ENCODE peak calls at places on chromosome 15, in four cellular contexts. K is fibroblast of the aortic adventitia, N is tibial nerve, L is coronary artery. G is an unnamed sample.

GRCh38 chr15:35444557-35445204 is 101.3 kb downstream of the DPH6 start:
- DNase-seq in K (peak), N (no peak), L (no peak), G (no peak)

GRCh38 chr15:66633851-66634250 is 68.1 kb upstream of the LCTL start:
- DNase-seq in L (peak), N (no peak), K (no peak), G (no peak)

GRCh38 chr15:28191832-28192231 is 92.7 kb upstream of the OCA2 start:
- DNase-seq in L (no peak), N (peak), K (peak), G (peak)

GRCh38 chr15:78675206-78675605 is 34.2 kb upstream of the CHRNB4 start:
- DNase-seq in N (no peak), L (no peak), K (no peak), G (no peak)

GRCh38 chr15:71945012-71945411 is 134.7 kb downstream of the NR2E3 start:
- DNase-seq in N (no peak), L (no peak), K (no peak), G (no peak)

GRCh38 chr15:29671308-29671981 is 150.8 kb downstream of the TJP1 start:
- DNase-seq in K (peak), L (no peak), N (no peak), G (no peak)

GRCh38 chr15:90790561-90790960 is 73.4 kb downstream of the BLM start:
- DNase-seq in L (no peak), K (peak), N (no peak), G (no peak)

GRCh38 chr15:69391046-69391757 is 22.9 kb upstream of the KIF23 start:
- DNase-seq in L (peak), N (no peak), K (no peak), G (no peak)

GRCh38 chr15:77634266-77634962 is 1.7 kb upstream of the LINGO1 start:
- DNase-seq in K (peak), N (peak), L (no peak), G (peak)

GRCh38 chr15:67175643-67176071 is 78.8 kb downstream of the AAGAB start:
- DNase-seq in N (peak), L (no peak), K (peak), G (no peak)

GRCh38 chr15:100716456-100717085 is 114.2 kb downstream of the ASB7 start:
- DNase-seq in N (no peak), L (peak), K (no peak), G (no peak)

GRCh38 chr15:78434134-78434533 is 3.9 kb upstream of the IREB2 start:
- DNase-seq in K (no peak), L (peak), N (no peak), G (no peak)

GRCh38 chr15:67685008-67685599 is 140.2 kb upstream of the SKOR1 start:
- DNase-seq in L (no peak), K (peak), N (no peak), G (no peak)

GRCh38 chr15:59172289-59172901 is 34.2 kb upstream of the LDHAL6B start:
- DNase-seq in L (no peak), K (no peak), N (no peak), G (no peak)
- TF ChIP-seq CTCF in L (no peak), K (peak), N (no peak), G (peak)

GRCh38 chr15:75729304-75730069 is 16.8 kb upstream of the CSPG4 start:
- DNase-seq in K (no peak), N (no peak), L (no peak), G (no peak)

GRCh38 chr15:75727031-75727531 is 14.4 kb upstream of the CSPG4 start:
- DNase-seq in N (no peak), K (no peak), L (no peak), G (no peak)

GRCh38 chr15:75725021-75725718 is 12.5 kb upstream of the CSPG4 start:
- DNase-seq in K (no peak), N (no peak), L (no peak), G (no peak)

GRCh38 chr15:75725719-75726607 is 13.3 kb upstream of the CSPG4 start:
- DNase-seq in N (no peak), L (no peak), K (no peak), G (no peak)

GRCh38 chr15:75727851-75728715 is 15.4 kb upstream of the CSPG4 start:
- DNase-seq in K (peak), L (no peak), N (no peak), G (peak)
- TF ChIP-seq CTCF in K (peak), L (no peak), N (peak), G (peak)

GRCh38 chr15:85477730-85478129 is 97.3 kb downstream of the AKAP13 start:
- DNase-seq in K (peak), L (no peak), N (no peak), G (no peak)
- TF ChIP-seq CTCF in K (peak), L (no peak), N (no peak), G (no peak)

GRCh38 chr15:75451674-75452363 is at the start of gene SIN3A:
- DNase-seq in N (peak), L (peak), K (peak), G (peak)

GRCh38 chr15:75452364-75452967 is 976 bp upstream of the SIN3A start:
- DNase-seq in L (peak), K (peak), N (peak), G (peak)

GRCh38 chr15:75454471-75455418 is 3.3 kb upstream of the SIN3A start:
- DNase-seq in N (no peak), K (peak), L (peak), G (peak)

GRCh38 chr15:75453703-75454470 is 2.4 kb upstream of the SIN3A start:
- DNase-seq in K (peak), N (peak), L (peak), G (peak)

DNA sequence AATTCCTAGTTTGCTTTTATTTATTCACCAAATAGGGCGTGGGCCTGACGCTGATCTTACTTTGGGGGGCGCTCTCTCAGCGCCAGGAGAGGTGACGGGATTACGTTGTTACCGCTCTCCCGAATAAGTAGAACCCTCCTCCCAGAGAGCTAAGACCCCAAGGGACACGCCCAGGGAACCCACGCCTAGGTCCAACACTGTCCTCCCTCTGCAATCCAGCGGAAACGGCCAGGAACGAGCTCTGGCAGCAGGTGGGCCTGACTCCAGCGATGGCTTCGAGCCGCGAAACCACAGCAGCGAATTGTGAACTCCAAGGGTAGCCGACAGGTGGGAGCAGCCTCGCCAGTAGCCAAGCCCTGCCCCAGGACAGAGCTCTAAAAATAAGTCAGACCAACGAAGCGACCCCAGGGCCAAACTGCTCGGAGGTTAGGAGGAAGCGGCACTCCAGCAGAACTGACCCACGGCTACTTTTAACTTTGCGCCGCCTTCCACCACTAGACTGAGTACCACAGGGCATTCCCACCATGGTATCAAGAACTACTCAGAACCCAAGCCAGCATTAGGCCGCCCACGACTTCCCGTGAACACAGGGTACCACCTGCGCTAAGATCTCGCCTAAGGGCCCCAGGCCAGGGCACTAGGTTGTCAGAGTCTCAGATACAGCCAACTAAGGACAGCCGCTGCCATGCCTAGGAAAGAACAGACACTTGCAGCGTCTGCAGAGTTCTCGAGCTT is 1.6 kb upstream of the SIN3A start:
- DNase-seq in N (peak), K (peak), L (peak), G (peak)
- TF ChIP-seq CTCF in N (no peak), K (no peak), L (no peak), G (peak)

DNA sequence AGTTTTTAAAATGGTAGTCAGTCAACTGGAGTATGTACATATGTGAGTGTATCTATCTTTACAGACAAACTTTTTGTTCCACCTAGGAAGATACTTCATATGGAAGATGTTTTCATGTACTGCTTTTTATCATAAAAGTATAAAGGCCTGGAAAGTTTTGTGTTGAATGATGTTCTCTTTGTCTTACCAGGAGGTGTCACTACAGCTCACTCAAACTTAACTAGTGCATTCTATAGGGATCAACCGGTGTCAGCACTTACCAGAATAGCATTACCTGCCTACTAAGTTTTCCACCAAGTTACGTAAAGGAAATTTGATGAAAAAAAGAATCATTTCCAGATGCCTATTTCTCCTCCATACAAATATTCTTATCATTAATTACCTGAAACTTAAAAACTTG is 522.6 kb upstream of the SEMA6D start:
- DNase-seq in N (no peak), K (peak), L (no peak), G (no peak)
- TF ChIP-seq CTCF in N (no peak), K (peak), L (no peak), G (peak)

GRCh38 chr15:32659340-32659831 is 17.9 kb downstream of the SCG5 start:
- DNase-seq in K (peak), L (no peak), N (no peak), G (no peak)
- TF ChIP-seq CTCF in K (peak), L (no peak), N (no peak), G (no peak)

GRCh38 chr15:62066663-62067447 is at the start of gene C2CD4A:
- DNase-seq in K (peak), N (peak), L (no peak), G (peak)
- TF ChIP-seq CTCF in K (peak), N (peak), L (no peak), G (no peak)

DNA sequence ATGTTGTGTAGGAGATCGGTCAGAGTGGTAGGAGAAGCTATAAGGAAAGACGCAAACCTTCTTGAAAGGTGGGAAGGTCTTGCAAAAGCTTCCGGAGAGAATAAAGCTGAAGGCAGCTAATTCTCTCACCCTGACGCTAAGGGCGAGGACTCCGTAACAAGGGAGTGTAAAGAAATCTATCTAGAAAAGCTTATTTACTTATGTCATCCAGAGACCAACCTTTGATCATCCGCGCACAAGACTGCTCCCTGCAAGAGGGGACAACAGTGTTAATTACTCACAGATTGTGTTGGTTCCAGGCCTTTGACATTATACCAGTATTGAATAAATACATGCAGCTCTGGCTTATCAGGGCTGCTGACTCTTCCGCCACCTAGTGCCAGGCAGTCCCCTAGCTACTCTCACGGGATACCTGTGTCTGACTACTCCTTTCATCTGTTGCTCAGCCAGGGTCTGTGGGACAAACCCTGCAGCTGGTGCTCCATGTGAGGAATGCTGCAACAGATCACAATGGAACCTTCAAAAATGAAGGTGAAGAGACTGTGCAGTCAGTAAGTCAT is 211.7 kb downstream of the DTWD1 start:
- DNase-seq in K (no peak), N (no peak), L (no peak), G (no peak)
- TF ChIP-seq CTCF in K (peak), N (no peak), L (no peak), G (no peak)

GRCh38 chr15:47588968-47589367 is 128.3 kb upstream of the SEMA6D start:
- DNase-seq in N (no peak), L (no peak), K (no peak), G (no peak)
- TF ChIP-seq CTCF in N (no peak), L (no peak), K (no peak), G (no peak)

GRCh38 chr15:54288049-54288448 is 309.8 kb downstream of the UNC13C start:
- DNase-seq in L (no peak), K (no peak), N (no peak), G (no peak)

GRCh38 chr15:54277834-54278233 is 299.6 kb downstream of the UNC13C start:
- DNase-seq in L (no peak), N (no peak), K (no peak), G (no peak)

GRCh38 chr15:54280726-54281125 is 302.5 kb downstream of the UNC13C start:
- DNase-seq in L (no peak), K (no peak), N (no peak), G (no peak)

DNA sequence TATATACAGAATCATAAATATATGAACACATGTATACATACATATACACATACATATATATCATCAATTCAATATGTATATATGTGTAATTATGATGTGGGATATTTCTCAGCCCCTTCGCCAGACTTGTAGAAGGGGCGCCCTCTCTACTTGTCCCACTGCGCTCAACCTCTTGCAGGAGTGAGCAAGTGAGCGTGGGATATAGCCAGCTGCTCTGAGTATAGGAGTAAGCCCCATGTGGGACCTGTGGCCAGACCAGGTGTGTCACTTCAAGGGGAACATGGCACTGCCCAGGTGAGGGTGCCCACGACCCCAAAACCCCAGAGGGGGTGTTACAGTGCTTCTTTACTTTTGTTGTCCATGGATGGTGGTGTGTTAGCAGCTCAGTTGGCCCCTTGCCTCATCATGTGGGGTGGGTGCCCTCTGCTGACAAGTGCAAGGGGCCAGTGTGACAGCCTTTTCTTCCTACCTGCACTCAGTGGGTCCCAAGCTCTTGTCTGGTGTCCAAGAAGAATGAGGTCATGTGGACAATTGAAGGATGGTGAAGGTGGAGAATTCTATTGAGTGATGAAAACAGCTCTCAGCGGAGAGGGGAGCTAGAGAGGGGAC is 304.1 kb downstream of the UNC13C start:
- DNase-seq in N (no peak), L (no peak), K (no peak), G (no peak)
- TF ChIP-seq CTCF in N (no peak), L (no peak), K (no peak), G (no peak)

G was measured in neural crest cell.